ENCODE peak calls at places on chromosomes 11 and 22, in seven cellular contexts. K is nucleus accumbens; F is SK-MEL-5; I is M059J; Z is activated T-helper 1 cell treated with anti-CD3 and anti-CD28 coated beads, Interleukin-2, amount 50 U/mL, for 16 hours; D is stimulated activated naive CD4-positive, alpha-beta T cell; A is NCI-H460. O is an unnamed sample.

GRCh38 chr11:112785717-112786116 is 175.5 kb upstream of the NCAM1 start:
- DNase-seq in F (no peak), D (no peak), Z (no peak), I (peak; percentile 20), A (no peak), K (no peak), O (peak; percentile 45)

GRCh38 chr22:37763652-37764051 is 44.1 kb upstream of the GCAT start:
- DNase-seq in A (no peak), Z (no peak), K (no peak), I (no peak), F (no peak), D (no peak), O (no peak)

GRCh38 chr11:131253142-131253884 is 117.1 kb upstream of the NTM start:
- DNase-seq in A (no peak), D (no peak), F (no peak), K (no peak), Z (no peak), I (peak; percentile 4), O (no peak)

GRCh38 chr22:19799322-19800190 is 39.0 kb downstream of the TBX1 start:
- DNase-seq in K (no peak), Z (no peak), A (no peak), D (no peak), F (no peak), I (peak; percentile 96), O (peak; percentile 84)

GRCh38 chr11:17770048-17770652 is 35.6 kb downstream of the KCNC1 start:
- DNase-seq in F (peak; percentile 22), I (no peak), K (no peak), Z (no peak), A (no peak), D (no peak), O (no peak)

GRCh38 chr11:2272946-2273280 is 2.5 kb upstream of the ASCL2 start:
- DNase-seq in D (no peak), K (no peak), I (no peak), F (no peak), A (no peak), Z (no peak), O (no peak)

GRCh38 chr11:129376658-129377341 is 1.2 kb downstream of the BARX2 start:
- DNase-seq in I (no peak), D (no peak), A (no peak), K (no peak), F (no peak), Z (no peak), O (no peak)

GRCh38 chr11:116224154-116224888 is 548.5 kb downstream of the BUD13 start:
- DNase-seq in A (peak; percentile 6), Z (no peak), D (no peak), K (no peak), I (peak; percentile 28), F (peak; percentile 44), O (peak; percentile 43)

GRCh38 chr11:47980907-47981621 is 705 bp downstream of the PTPRJ start:
- DNase-seq in F (no peak), I (peak; percentile 58), A (no peak), Z (no peak), D (peak; percentile 35), K (no peak), O (peak; percentile 40)